ENCODE peak calls at places on chromosome X, in nine cellular contexts. O is cardiac muscle cell, A is astrocyte, M is lung, K is brain microvascular endothelial cell, Y is Karpas-422, G is ascending aorta, Z is psoas muscle, J is PC-3. E is an unnamed sample.

GRCh38 chrX:135454816-135455215 is 33.1 kb downstream of the SMIM10L2A start:
- DNase-seq in O (no peak), A (no peak), M (no peak), K (no peak), Y (no peak), G (no peak), Z (no peak), J (no peak), E (no peak)

GRCh38 chrX:150465326-150465725 is 102.2 kb downstream of the MAMLD1 start:
- DNase-seq in O (no peak), A (no peak), M (no peak), K (no peak), Y (no peak), G (no peak), Z (no peak), J (no peak), E (no peak)

GRCh38 chrX:31190221-31190975 is 118.6 kb upstream of the FTHL17 start:
- DNase-seq in O (peak; percentile 3), A (no peak), M (no peak), K (no peak), Y (no peak), G (no peak), Z (no peak), J (no peak), E (no peak)

GRCh38 chrX:112753116-112753515 is 73.4 kb upstream of the LHFPL1 start:
- DNase-seq in O (no peak), A (no peak), M (no peak), K (no peak), Y (no peak), G (no peak), Z (no peak), J (no peak), E (no peak)

GRCh38 chrX:43002526-43003203 is 224.7 kb upstream of the PPP1R2C start:
- DNase-seq in O (no peak), A (no peak), M (no peak), K (no peak), Y (no peak), G (no peak), Z (no peak), J (no peak), E (no peak)

GRCh38 chrX:133454525-133455323 is 39.4 kb upstream of the GPC4 start:
- DNase-seq in O (no peak), A (no peak), M (no peak), K (no peak), Y (no peak), G (no peak), Z (no peak), J (no peak), E (no peak)

GRCh38 chrX:107324493-107325310 is 118.3 kb downstream of the DNAAF6 start:
- DNase-seq in O (peak; percentile 96), A (peak; percentile 12), M (no peak), K (peak; percentile 7), Y (peak; percentile 77), G (no peak), Z (peak; percentile 16), J (peak; percentile 6), E (peak; percentile 20)

GRCh38 chrX:82218361-82218760 is 1016.5 kb downstream of the SH3BGRL start:
- DNase-seq in O (peak; percentile 52), A (no peak), M (no peak), K (no peak), Y (peak; percentile 81), G (no peak), Z (no peak), J (peak; percentile 55), E (no peak)

GRCh38 chrX:16977771-16978170 is 31.3 kb downstream of the REPS2 start:
- DNase-seq in O (no peak), A (no peak), M (no peak), K (no peak), Y (no peak), G (no peak), Z (no peak), J (no peak), E (no peak)

GRCh38 chrX:151346931-151347543 is 50.0 kb upstream of the VMA21 start:
- DNase-seq in O (no peak), A (no peak), M (no peak), K (no peak), Y (no peak), G (no peak), Z (no peak), J (no peak), E (no peak)

GRCh38 chrX:8738588-8739189 is 6.8 kb upstream of the ANOS1 start:
- DNase-seq in O (peak; percentile 83), A (no peak), M (peak; percentile 58), K (no peak), Y (peak; percentile 84), G (no peak), Z (peak; percentile 39), J (peak; percentile 74), E (peak; percentile 63)

GRCh38 chrX:78945186-78945912 is at the start of gene P2RY10:
- DNase-seq in O (no peak), A (no peak), M (no peak), K (no peak), Y (peak; percentile 76), G (no peak), Z (no peak), J (no peak), E (no peak)

GRCh38 chrX:44244008-44244407 is 99.5 kb downstream of the EFHC2 start:
- DNase-seq in O (peak; percentile 3), A (peak; percentile 20), M (no peak), K (peak; percentile 27), Y (peak; percentile 62), G (no peak), Z (no peak), J (peak; percentile 60), E (no peak)

GRCh38 chrX:104307341-104307740 is 52.6 kb upstream of the ESX1 start:
- DNase-seq in O (no peak), A (peak; percentile 40), M (no peak), K (no peak), Y (no peak), G (no peak), Z (no peak), J (peak; percentile 27), E (no peak)

GRCh38 chrX:43961699-43962098 is 11.5 kb downstream of the NDP start:
- DNase-seq in O (no peak), A (no peak), M (no peak), K (no peak), Y (peak; percentile 56), G (no peak), Z (no peak), J (peak; percentile 62), E (no peak)

DNA sequence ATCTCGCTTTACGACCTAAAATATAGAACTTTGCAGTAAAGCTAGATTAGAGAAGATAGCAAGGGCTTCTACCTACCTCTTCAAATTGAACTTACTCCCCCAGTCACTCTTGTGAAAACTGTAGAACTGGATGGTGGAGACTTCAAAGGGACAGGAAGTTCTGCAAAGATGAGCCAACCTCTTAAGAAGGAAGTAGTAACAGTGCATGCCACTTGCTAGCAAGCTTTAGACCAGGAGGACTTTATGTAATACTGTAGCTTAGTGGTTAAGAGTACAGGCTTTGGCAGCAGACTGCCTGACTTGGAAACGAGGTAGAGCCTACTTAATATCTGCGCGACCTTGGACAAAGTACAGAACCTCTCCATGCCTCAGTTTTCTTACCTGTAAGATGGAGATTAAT is 27.5 kb upstream of the VBP1 start:
- DNase-seq in O (no peak), A (no peak), M (no peak), K (no peak), Y (no peak), G (no peak), Z (no peak), J (no peak), E (no peak)
- H3K4me3 ChIP-seq in O (no peak overlapping the region), A (no peak overlapping the region), M (no peak overlapping the region), K (no peak overlapping the region), Y (no peak overlapping the region), G (no peak overlapping the region), Z (no peak overlapping the region), J (no peak overlapping the region), E (no peak overlapping the region)

DNA sequence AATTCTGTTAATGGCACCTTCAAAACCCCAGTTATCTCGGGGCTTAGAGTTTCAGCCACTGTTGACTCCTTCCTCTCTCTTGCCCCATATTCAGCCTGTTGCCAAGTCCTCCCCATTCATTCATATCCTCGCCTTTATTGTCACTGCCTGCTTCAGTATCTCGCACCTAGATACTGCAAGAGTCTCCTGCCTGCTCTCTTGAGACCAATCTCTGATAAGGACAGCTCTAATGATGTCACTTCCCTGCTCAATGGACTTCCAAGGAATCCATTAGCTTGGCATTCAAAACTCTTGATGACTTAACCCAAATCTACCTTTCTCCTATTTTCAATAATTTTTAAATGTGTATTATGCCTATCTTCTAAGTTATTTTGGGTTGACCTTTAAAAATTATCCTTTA is 1.1 kb upstream of the UBE2A start:
- DNase-seq in O (no peak), A (no peak), M (no peak), K (no peak), Y (no peak), G (no peak), Z (no peak), J (no peak), E (no peak)
- H3K4me3 ChIP-seq in O (peak overlapping the region; percentile 71), A (peak overlapping the region; percentile 72), M (no peak overlapping the region), K (no peak overlapping the region), Y (peak overlapping the region; percentile 76), G (peak overlapping the region; percentile 64), Z (peak overlapping the region; percentile 81), J (peak overlapping the region; percentile 92), E (no peak overlapping the region)

DNA sequence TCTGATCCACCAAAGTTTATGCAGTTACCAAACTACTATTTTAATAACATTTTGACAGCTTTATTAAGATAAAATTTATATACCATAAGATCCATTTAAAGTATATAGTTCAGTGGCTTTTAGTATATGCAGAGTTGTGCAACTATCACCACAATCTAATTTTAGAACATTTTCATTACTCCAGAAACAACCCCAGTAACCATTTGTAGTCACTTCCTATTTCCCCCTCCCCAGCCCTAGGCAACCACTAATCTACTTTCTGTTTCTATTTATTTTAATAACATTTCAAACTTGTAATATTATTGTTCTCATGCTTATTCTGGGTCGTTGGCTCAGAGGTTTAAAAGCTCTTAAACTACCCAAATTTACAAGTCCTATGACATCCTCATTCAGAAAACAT is 18.3 kb downstream of the XIAP start:
- DNase-seq in O (no peak), A (no peak), M (no peak), K (no peak), Y (peak; percentile 64), G (no peak), Z (no peak), J (no peak), E (no peak)
- H3K4me3 ChIP-seq in O (no peak overlapping the region), A (no peak overlapping the region), M (no peak overlapping the region), K (no peak overlapping the region), Y (no peak overlapping the region), G (no peak overlapping the region), Z (no peak overlapping the region), J (no peak overlapping the region), E (no peak overlapping the region)

DNA sequence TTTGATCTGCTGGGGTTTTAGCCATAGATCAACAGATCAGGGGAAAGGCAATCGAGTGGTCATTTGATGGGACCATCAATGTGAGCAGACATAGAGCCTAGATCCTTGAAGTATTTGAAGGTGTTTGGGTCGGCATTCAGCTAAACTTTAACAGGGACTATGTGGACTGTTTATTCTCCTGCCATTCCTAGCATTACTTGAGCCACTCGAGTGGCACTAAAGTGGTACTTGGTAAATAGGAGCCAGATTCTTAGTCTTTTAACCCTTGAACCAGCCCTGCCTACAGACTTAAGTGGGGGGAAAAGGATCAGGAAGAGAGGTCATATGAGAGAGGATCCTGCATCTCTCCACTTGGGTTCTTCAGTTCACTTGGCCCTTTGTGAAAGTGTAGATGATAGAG is 3.8 kb downstream of the MSN start:
- DNase-seq in O (no peak), A (no peak), M (peak; percentile 66), K (no peak), Y (no peak), G (no peak), Z (no peak), J (no peak), E (no peak)
- H3K4me3 ChIP-seq in O (no peak overlapping the region), A (peak overlapping the region; percentile 45), M (peak overlapping the region; percentile 24), K (no peak overlapping the region), Y (no peak overlapping the region), G (peak overlapping the region; percentile 34), Z (peak overlapping the region; percentile 84), J (peak overlapping the region; percentile 39), E (no peak overlapping the region)

E was measured in body of pancreas.